ENCODE peak calls at places on chromosomes 7 and 10, in seven cellular contexts. Z, W, X, A, P, J and N are unnamed samples.

GRCh38 chr7:24336461-24336860 is 52.5 kb downstream of the NPY start:
- DNase-seq in P (peak; percentile 4), Z (no peak), X (no peak), A (no peak), W (no peak), J (no peak), N (no peak)

GRCh38 chr7:157928171-157928794 is 591.5 kb downstream of the DNAJB6 start:
- DNase-seq in P (no peak), Z (no peak), W (no peak), J (no peak), A (no peak), X (no peak), N (no peak)

GRCh38 chr10:44234471-44234850 is 150.4 kb downstream of the CXCL12 start:
- DNase-seq in P (no peak), X (no peak), Z (no peak), W (peak; percentile 63), J (peak; percentile 45), A (peak; percentile 6), N (no peak)

GRCh38 chr10:114724295-114724694 is 66.2 kb upstream of the ABLIM1 start:
- DNase-seq in W (no peak), X (no peak), J (no peak), P (no peak), A (no peak), Z (no peak), N (no peak)

GRCh38 chr10:118569241-118569881 is 26.1 kb downstream of the PRLHR start:
- DNase-seq in Z (no peak), J (no peak), P (peak; percentile 34), W (no peak), X (no peak), A (peak; percentile 21), N (no peak)

GRCh38 chr7:28685660-28686417 is 272.3 kb downstream of the TRIL start:
- DNase-seq in Z (no peak), W (peak; percentile 83), J (peak; percentile 98), P (peak; percentile 100), A (peak; percentile 100), X (peak; percentile 83), N (peak; percentile 93)

GRCh38 chr10:132329565-132330485 is 2.2 kb upstream of the LRRC27 start:
- DNase-seq in A (peak; percentile 52), X (peak; percentile 44), P (peak; percentile 85), J (peak; percentile 75), Z (no peak), W (no peak), N (peak; percentile 55)

GRCh38 chr7:151757274-151757673 is 119.6 kb downstream of the PRKAG2 start:
- DNase-seq in W (no peak), X (no peak), P (peak; percentile 57), J (no peak), Z (no peak), A (peak; percentile 65), N (no peak)

GRCh38 chr10:116815641-116816415 is 33.5 kb upstream of the ENO4 start:
- DNase-seq in A (no peak), W (no peak), X (no peak), Z (no peak), P (peak; percentile 73), J (no peak), N (no peak)